ENCODE peak calls at places on chromosome 12, in six cellular contexts. M is RWPE1, Z is body of pancreas, I is brain microvascular endothelial cell, L is PC-9, J is right lobe of liver. T is an unnamed sample.

GRCh38 chr12:121224591-121224990 is 14.7 kb downstream of the P2RX4 start:
- DNase-seq in L (no peak), J (no peak), M (no peak), Z (no peak), I (no peak), T (no peak)

GRCh38 chr12:107436376-107436775 is 249.2 kb upstream of the PWP1 start:
- DNase-seq in L (peak), M (peak), I (peak), J (no peak), Z (no peak), T (peak)

GRCh38 chr12:127509066-127509778 is 757.7 kb upstream of the TMEM132C start:
- DNase-seq in J (no peak), M (no peak), I (peak), L (no peak), Z (no peak), T (no peak)

GRCh38 chr12:93415723-93416464 is 25.9 kb downstream of the UBE2N start:
- DNase-seq in L (no peak), I (peak), J (no peak), Z (no peak), M (no peak), T (no peak)

GRCh38 chr12:49138587-49138986 is 7.4 kb upstream of the TUBA1B start:
- DNase-seq in J (no peak), M (no peak), L (no peak), I (no peak), Z (no peak), T (no peak)

GRCh38 chr12:6074979-6075585 is 49.4 kb downstream of the VWF start:
- DNase-seq in Z (no peak), L (no peak), M (no peak), I (no peak), J (no peak), T (no peak)

GRCh38 chr12:23474438-23475000 is 475.0 kb downstream of the SOX5 start:
- DNase-seq in M (no peak), L (no peak), Z (no peak), I (no peak), J (no peak), T (no peak)

GRCh38 chr12:67649165-67650126 is 901 bp downstream of the DYRK2 start:
- DNase-seq in Z (peak), L (peak), M (peak), J (peak), I (no peak), T (no peak)

GRCh38 chr12:120061815-120062214 is 54.7 kb downstream of the RAB35 start:
- DNase-seq in M (no peak), I (no peak), Z (no peak), L (no peak), J (peak), T (no peak)

GRCh38 chr12:100186071-100186470 is 14.5 kb upstream of the ACTR6 start:
- DNase-seq in I (no peak), M (no peak), Z (no peak), J (peak), L (no peak), T (no peak)

GRCh38 chr12:8644345-8645248 is 18.0 kb downstream of the MFAP5 start:
- DNase-seq in L (no peak), J (no peak), Z (no peak), I (no peak), M (no peak), T (no peak)

GRCh38 chr12:57894577-57895292 is 46.6 kb upstream of the ATP23 start:
- DNase-seq in Z (no peak), I (no peak), J (no peak), M (no peak), L (no peak), T (no peak)

GRCh38 chr12:106873983-106874382 is 81.7 kb upstream of the TMEM263 start:
- DNase-seq in J (no peak), I (no peak), L (no peak), M (no peak), Z (no peak), T (no peak)

GRCh38 chr12:125330645-125331341 is 265.6 kb downstream of the AACS start:
- DNase-seq in L (peak), M (peak), I (peak), Z (peak), J (peak), T (no peak)

GRCh38 chr12:56373515-56373914 is 10.9 kb upstream of the APOF start:
- DNase-seq in I (no peak), Z (no peak), J (no peak), L (no peak), M (no peak), T (no peak)

GRCh38 chr12:92505373-92506340 is 197.1 kb upstream of the PLEKHG7 start:
- DNase-seq in L (no peak), Z (peak), M (no peak), J (peak), I (peak), T (no peak)

GRCh38 chr12:2959194-2959507 is at the start of gene TEAD4:
- DNase-seq in I (peak), Z (peak), M (peak), J (peak), L (peak), T (no peak)

GRCh38 chr12:64560395-64561301 is 49.6 kb upstream of the RASSF3 start:
- DNase-seq in I (peak), Z (no peak), J (no peak), M (peak), L (peak), T (peak)

GRCh38 chr12:7868391-7868790 is 4.3 kb downstream of the SLC2A14 start:
- DNase-seq in L (no peak), I (no peak), Z (no peak), J (no peak), M (no peak), T (no peak)

GRCh38 chr12:95205685-95206084 is 11.6 kb downstream of the FGD6 start:
- DNase-seq in I (peak), J (no peak), Z (no peak), M (peak), L (peak), T (peak)

GRCh38 chr12:79266511-79267129 is 402.0 kb downstream of the SYT1 start:
- DNase-seq in M (no peak), I (no peak), L (no peak), Z (no peak), J (no peak), T (no peak)

GRCh38 chr12:67141405-67142018 is 127.6 kb upstream of the CAND1 start:
- DNase-seq in Z (no peak), J (no peak), I (no peak), M (no peak), L (no peak), T (no peak)

GRCh38 chr12:13234045-13234641 is 37.6 kb downstream of the EMP1 start:
- DNase-seq in I (peak), Z (peak), J (no peak), L (peak), M (peak), T (no peak)

GRCh38 chr12:2640709-2641108 is 154.1 kb upstream of the FKBP4 start:
- DNase-seq in Z (no peak), M (peak), J (peak), I (peak), L (no peak), T (peak)

GRCh38 chr12:10873374-10873773 is 10.7 kb downstream of the PRH1 start:
- DNase-seq in I (no peak), Z (no peak), M (no peak), J (no peak), L (no peak), T (no peak)

GRCh38 chr12:27472604-27473003 is 26.1 kb downstream of the SMCO2 start:
- DNase-seq in J (no peak), I (no peak), L (no peak), M (no peak), Z (no peak), T (no peak)

GRCh38 chr12:86613306-86613705 is 357.1 kb upstream of the MGAT4C start:
- DNase-seq in J (no peak), I (no peak), L (no peak), Z (no peak), M (peak), T (peak)

DNA sequence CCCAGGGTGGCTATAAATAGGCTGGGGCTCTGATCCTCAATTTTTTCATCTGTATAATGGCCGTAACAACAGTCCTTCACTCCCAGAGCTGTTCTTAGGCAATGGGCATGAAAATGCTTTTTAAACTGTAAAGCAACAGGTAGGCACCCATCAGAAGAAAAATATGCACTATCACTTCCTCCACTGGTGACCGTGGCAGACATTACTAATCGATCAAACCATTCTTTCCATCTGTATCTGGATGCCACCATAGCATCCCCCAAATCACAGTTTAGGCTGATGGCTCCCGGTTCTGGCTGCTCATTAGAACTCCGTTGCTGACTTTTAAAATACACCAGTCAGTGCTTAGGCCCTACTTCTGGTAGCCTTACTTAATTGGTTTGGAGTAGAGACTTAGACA is 11.2 kb downstream of the KRT71 start:
- DNase-seq in J (no peak), Z (no peak), L (no peak), M (no peak), I (no peak), T (no peak)
- H3K27ac ChIP-seq in J (no peak), Z (no peak), L (no peak), M (no peak), I (no peak), T (no peak)

DNA sequence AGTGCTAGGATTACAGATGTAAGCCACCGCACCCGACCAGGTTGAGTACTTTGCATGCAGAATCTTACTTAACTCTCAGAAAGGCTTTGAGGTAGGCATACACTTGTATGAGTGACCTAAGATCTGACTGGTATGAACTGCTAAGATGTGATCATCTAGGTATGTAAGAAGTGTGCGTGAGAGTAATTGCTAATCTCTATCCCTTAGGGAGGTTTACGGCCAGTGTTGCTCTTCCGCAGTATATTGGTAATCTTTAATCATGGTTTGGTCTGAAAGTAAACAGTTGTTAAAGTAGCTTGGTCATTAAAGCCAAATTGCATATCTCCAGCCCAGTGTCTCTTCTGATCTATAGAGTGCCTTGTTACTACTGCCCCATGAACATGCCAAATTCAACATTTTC is 7.8 kb downstream of the UNG start:
- DNase-seq in M (no peak), Z (no peak), L (no peak), J (no peak), I (no peak), T (no peak)
- H3K27ac ChIP-seq in M (no peak), Z (no peak), L (no peak), J (no peak), I (no peak), T (no peak)

GRCh38 chr12:132907216-132907615 is 19.8 kb upstream of the CHFR start:
- DNase-seq in Z (no peak), L (no peak), J (no peak), I (no peak), M (no peak), T (no peak)
- H3K27ac ChIP-seq in Z (no peak), L (no peak), J (no peak), I (no peak), M (no peak), T (no peak)

DNA sequence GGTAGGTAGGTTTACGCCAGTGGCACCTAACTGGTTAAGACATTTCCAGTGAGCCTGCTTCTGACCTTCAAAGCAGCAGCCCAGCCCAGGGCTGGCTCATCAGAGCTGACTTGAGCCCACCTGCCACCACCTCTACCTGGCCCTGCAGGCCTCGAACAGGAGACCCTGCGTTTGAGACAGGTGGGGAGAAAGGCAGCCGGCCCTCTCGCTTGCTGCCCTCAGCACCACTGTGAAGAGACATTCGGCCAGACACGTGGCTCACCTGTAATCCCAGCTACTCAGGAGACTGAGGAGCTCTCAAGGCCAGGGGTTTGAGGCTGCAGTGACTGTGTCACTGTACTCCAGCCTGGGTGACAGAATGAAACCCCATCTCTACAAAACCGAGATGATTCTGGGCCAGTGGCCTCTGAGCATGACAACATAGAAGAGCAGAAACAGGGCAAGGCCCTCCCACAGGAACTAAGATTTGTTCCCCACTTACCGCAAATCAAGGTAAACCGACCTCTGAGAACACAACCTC is 74.2 kb downstream of the TESC start:
- DNase-seq in L (no peak), J (peak), Z (no peak), M (no peak), I (no peak), T (no peak)
- H3K27ac ChIP-seq in L (no peak), J (no peak), Z (no peak), M (peak), I (no peak), T (no peak)

DNA sequence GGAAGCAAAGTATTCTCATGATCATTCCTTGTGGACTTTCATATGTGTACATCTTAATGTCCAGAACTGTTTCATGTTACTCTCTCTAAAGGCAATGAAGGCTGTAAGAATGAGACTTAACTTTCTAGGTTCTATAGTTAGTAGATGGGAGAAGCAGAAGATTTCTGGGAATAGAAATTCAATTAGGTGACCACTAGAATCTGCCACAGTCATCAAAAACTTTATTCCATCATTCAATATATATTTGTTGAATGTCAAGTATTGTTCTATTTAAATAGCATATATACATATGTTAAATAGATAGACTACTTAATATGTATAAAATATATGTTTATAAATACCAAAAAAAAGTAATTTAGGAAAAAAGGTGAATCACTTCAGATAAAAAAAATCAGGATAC is 972.9 kb downstream of the SLC6A15 start:
- DNase-seq in J (no peak), I (no peak), L (no peak), M (no peak), Z (no peak), T (no peak)
- H3K27ac ChIP-seq in J (no peak), I (no peak), L (no peak), M (no peak), Z (no peak), T (no peak)

GRCh38 chr12:98420403-98420800 is 95.0 kb upstream of the TMPO start:
- DNase-seq in J (no peak), Z (no peak), M (no peak), I (no peak), L (no peak), T (no peak)

GRCh38 chr12:98418357-98419075 is 96.9 kb upstream of the TMPO start:
- DNase-seq in J (no peak), M (peak), Z (peak), I (peak), L (peak), T (peak)

GRCh38 chr12:98417303-98417702 is 98.1 kb upstream of the TMPO start:
- DNase-seq in J (no peak), Z (no peak), M (no peak), L (no peak), I (no peak), T (no peak)

GRCh38 chr12:98419795-98420402 is 95.5 kb upstream of the TMPO start:
- DNase-seq in I (no peak), Z (no peak), L (no peak), J (no peak), M (no peak), T (no peak)

GRCh38 chr12:98419101-98419794 is 96.1 kb upstream of the TMPO start:
- DNase-seq in I (no peak), M (no peak), Z (no peak), L (no peak), J (no peak), T (no peak)
- H3K27ac ChIP-seq in I (peak), M (peak), Z (no peak), L (peak), J (no peak), T (peak)

GRCh38 chr12:32755051-32755653 is 545 bp downstream of the YARS2 start:
- DNase-seq in Z (peak), L (peak), M (peak), I (peak), J (peak), T (peak)

GRCh38 chr12:32753605-32754004 is 2.1 kb downstream of the YARS2 start:
- DNase-seq in M (no peak), J (no peak), I (no peak), L (no peak), Z (no peak), T (no peak)

GRCh38 chr12:32756476-32757158 is 920 bp upstream of the YARS2 start:
- DNase-seq in J (no peak), I (no peak), Z (no peak), M (no peak), L (no peak), T (no peak)

GRCh38 chr12:32755654-32756475 is at the start of gene YARS2:
- DNase-seq in L (peak), M (peak), Z (peak), J (peak), I (peak), T (peak)

DNA sequence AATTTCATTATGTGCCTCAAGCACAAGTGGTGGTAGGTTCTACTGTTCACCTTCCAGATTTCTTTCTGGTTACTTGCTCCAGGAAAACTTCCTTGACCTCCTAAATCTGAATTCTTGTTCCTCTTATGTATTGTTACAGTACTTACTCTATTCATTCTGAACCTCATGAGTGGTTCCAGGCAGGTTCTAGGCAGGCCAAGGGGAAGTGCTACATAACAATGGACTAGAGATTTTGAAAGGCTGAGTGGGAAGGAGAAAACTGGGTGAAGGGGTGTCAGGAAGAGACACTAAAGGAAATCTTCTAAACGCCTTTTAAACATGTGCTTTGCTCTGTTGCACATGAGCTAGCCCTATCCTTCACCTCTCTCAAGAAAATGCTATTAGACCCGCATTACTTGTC is 1.6 kb downstream of the YARS2 start:
- DNase-seq in I (no peak), Z (no peak), J (no peak), L (no peak), M (no peak), T (no peak)
- H3K27ac ChIP-seq in I (peak), Z (no peak), J (no peak), L (peak), M (no peak), T (peak)